ENCODE peak calls at places on chromosomes 13 and 19, in six cellular contexts. R is K562, N is upper lobe of left lung, P is HCT116, F is HepG2, A is GM12878. H is an unnamed sample.

GRCh38 chr19:31960474-31960873 is 384.9 kb upstream of the ZNF507 start:
- ATAC-seq in N (no peak), A (no peak), F (peak), P (no peak), R (no peak), H (no peak)

GRCh38 chr19:29467824-29468401 is 57.9 kb upstream of the VSTM2B start:
- ATAC-seq in P (peak), F (peak), R (peak), A (peak), N (no peak), H (no peak)

GRCh38 chr13:97574926-97575325 is 141.0 kb downstream of the RAP2A start:
- ATAC-seq in N (peak), R (peak), F (peak), P (peak), A (peak), H (no peak)

GRCh38 chr13:97255515-97255999 is 33.4 kb downstream of the MBNL2 start:
- ATAC-seq in P (no peak), A (no peak), N (no peak), R (peak), F (no peak), H (no peak)

GRCh38 chr19:46925548-46925950 is 64.8 kb downstream of the ARHGAP35 start:
- ATAC-seq in N (no peak), R (no peak), F (peak), P (peak), A (no peak), H (no peak)

GRCh38 chr13:85286081-85286480 is 513.1 kb downstream of the SLITRK6 start:
- ATAC-seq in N (no peak), P (no peak), R (no peak), F (no peak), A (no peak), H (no peak)

GRCh38 chr13:80070024-80070703 is 270.8 kb downstream of the SPRY2 start:
- ATAC-seq in F (no peak), R (no peak), P (no peak), A (no peak), N (no peak), H (no peak)

GRCh38 chr19:15315101-15315500 is 17.2 kb downstream of the BRD4 start:
- ATAC-seq in R (no peak), A (no peak), F (no peak), P (no peak), N (no peak), H (no peak)

GRCh38 chr13:43087960-43088580 is 64.7 kb downstream of the DNAJC15 start:
- ATAC-seq in R (no peak), F (no peak), P (no peak), N (no peak), A (peak), H (peak)

DNA sequence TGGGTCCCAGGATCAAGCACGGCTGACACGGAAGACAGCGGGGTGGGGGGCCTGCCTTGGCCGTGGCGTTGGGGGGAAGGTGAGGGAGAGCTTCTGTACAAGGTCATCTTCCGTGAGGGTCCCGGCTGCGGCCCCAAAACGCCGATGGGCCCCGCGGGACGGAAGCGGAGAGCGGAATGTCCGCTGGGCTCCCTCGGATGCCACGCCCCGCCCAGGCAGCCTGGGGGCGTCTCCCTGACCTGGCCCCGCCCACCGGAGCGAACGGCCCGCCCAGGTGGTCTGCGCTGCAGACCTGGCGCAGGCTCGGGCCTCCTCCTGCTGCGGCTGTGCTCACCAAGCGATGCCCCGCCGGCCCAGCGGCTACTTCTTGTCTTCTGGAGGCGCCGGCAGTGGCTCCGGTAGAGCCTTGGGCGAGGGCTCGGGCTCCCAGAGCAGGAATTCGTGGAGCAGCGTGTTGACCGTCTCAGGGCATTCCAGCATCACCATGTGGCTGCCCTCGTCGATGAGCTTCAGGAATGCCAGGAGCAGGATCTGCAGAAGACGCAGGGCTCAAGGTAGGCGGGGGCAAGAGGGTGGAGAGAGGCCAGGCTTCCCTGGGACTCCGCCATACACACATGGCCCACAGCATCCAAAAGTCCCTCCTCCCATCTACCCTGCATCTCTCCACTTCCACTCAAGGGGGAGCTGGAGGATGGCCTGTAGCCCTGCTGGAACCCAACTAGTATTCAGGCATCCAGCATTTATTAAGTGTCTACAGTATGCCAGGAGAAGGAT is 10.7 kb downstream of the ABHD8 start:
- ATAC-seq in R (peak), N (peak), F (peak), A (peak), P (peak), H (peak)
- TF ChIP-seq POLR2A in R (peak), N (no peak), F (no peak), A (peak), P (peak), H (no peak)

DNA sequence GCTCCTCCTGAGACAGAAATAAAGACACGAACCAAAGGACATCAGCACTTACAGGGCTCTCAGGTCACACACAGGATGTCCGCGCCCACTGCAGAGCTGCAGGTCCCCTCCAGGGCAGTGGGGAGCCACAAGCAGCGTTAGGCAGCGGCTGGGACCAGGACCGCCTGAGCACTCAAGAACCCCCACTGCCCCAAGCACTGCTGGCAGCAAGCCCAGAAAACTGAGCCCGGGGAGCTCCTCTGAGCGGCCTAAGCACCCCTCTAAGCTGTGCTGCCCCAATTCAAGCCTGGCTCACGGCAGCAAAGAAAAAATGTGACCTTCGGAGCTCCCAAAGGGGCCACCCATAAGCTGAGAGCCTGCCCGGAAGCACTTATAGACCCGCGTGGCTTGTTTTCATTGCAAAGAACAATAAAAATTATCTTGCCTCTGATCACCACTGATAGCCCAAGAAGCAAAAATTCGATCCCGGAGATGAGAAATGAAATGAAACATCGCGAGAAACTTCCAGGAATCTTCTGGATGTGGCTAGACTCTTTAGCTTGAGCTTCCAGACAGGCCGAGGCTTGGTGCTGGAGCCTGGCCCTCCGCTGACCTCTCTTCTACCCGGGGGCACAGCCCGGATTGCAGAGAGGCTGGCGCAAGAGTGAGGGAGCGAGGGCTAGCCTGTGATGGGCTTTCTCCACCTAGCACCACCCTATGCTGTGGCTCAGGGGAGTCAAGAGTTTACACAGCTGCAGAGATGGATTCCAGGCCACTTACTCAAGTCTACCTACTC is 6.3 kb downstream of the DPP9 start:
- ATAC-seq in P (no peak), F (peak), R (no peak), N (peak), A (no peak), H (no peak)
- TF ChIP-seq POLR2AphosphoS5 in P (no peak), F (no peak), R (no peak), N (peak), A (no peak), H (no peak)

DNA sequence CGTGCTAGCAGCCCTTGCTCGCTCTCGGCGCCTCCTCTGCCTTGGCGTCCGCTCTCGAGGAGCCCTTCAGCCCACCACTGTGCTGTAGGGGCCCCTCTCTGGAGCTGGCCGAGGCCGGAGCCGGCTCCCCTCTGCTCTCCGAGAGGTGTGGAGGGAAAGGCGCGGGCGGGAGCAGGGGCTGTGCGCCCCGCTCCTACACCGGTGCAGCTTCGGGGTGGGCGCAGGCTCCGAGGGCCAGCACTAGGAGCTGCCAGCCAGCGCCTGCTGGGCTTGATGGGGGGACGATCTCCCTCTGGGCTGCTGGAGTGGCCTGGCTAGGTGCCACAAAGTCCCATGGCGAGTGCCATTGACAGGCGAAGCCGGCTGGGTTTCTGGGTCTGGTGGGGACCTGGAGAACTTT is 365.5 kb downstream of the SLITRK1 start:
- ATAC-seq in A (no peak), P (no peak), N (peak), R (no peak), F (no peak), H (no peak)
- TF ChIP-seq POLR2A in A (no peak), P (no peak), N (no peak), R (no peak), F (no peak), H (no peak)

DNA sequence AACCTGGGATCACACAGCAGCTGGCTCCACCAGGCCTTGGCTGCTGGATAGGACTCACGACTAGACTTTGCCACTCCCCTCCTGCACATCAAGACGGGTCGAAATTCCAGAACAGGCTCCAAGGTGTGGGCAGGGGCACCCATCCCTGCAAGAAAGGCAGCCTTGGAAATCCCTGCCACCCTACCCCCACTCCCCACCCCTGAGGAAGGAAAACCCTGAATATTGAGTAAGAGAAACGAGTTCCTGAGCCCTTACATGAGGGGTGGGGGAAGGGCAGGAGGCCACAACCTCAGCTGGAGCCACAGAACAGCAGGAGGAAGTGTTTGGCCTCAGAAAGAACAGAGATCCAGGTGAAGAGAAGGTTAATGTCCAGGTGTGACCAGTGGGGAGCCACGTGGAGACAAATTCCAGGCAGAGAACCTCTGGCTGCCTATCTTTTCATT is 20.1 kb downstream of the DEDD2 start:
- ATAC-seq in A (no peak), F (no peak), P (no peak), N (no peak), R (no peak), H (no peak)
- TF ChIP-seq POLR2AphosphoS5 in A (no peak), F (no peak), P (no peak), N (no peak), R (no peak), H (no peak)

GRCh38 chr19:9528757-9529336 is 9.6 kb downstream of the ZNF426 start:
- ATAC-seq in P (no peak), F (no peak), N (no peak), R (no peak), A (no peak), H (no peak)
- TF ChIP-seq POLR2A in P (no peak), F (no peak), N (no peak), R (no peak), A (no peak), H (no peak)

GRCh38 chr13:113307491-113307890 is 10.5 kb downstream of the LAMP1 start:
- ATAC-seq in R (no peak), A (no peak), F (no peak), P (no peak), N (no peak), H (no peak)

GRCh38 chr13:113302940-113303339 is 5.9 kb downstream of the LAMP1 start:
- ATAC-seq in F (no peak), P (no peak), N (no peak), A (no peak), R (no peak), H (no peak)

GRCh38 chr13:113305208-113305607 is 8.2 kb downstream of the LAMP1 start:
- ATAC-seq in R (no peak), F (no peak), P (no peak), N (no peak), A (peak), H (no peak)

GRCh38 chr13:113299951-113300350 is 2.9 kb downstream of the LAMP1 start:
- ATAC-seq in N (no peak), A (peak), R (no peak), F (peak), P (no peak), H (no peak)

DNA sequence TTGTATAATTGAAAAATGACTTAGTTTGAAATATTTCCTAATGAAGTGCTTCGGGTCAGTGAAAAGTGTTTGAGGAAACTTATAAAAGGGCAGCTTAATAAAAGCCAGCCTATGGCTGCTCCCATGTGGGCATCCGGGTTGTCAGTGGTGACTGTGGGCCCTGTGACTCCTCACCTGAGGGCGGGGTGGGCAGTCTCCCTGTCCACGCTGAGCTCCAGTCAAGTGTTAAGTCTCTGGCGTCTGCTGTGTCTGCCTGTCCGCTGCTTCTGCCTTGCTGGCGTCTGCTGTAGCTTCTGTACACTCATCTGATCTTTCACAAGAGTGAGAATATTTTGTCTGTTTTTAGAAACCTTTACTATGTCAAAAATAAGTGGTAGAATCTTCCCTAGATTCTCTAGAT is 7.1 kb downstream of the LAMP1 start:
- ATAC-seq in P (no peak), F (no peak), A (no peak), N (no peak), R (no peak), H (no peak)
- TF ChIP-seq POLR2AphosphoS5 in P (no peak), F (no peak), A (no peak), N (no peak), R (no peak), H (no peak)

DNA sequence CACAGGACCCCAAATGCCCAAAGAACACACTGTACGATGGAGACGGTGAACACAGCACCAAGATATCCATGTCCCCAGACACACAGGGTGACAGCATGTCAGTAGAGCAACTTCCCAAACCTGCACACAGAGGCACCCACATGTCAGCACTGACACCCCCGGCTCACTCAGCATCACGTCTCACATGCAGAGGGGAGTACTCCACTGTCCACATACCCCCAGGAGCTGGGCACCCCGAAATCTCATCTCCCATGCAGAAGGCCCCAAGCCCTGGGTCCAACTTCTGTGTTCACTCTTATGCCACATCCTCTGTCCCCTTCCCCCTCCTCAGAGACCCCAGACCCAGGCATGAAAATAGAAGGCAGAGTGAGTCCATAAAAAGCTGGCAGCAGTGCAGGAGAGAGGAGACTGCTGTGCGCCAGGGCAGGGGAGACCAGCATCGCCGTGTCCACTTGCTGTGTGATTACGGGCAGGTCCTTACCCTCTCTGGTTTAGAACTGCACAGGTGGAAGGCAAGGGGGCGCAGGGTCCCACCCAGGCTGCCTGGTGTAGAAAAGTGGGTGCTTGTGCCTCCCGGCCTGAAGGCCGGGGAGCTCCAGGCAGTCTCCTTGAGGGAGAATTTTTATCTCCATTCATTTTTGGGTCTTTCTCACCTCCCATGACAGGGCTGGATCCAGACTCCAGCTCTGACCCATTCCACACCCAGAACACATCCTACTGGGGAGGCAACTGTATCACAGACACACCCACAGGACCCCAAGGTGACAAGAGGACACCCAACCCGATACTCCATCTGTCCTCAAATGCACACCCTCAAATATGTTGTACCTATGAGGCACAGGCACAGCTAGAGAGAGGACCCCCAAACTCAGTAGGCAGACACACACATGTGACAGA is 17.0 kb downstream of the ERFL start:
- ATAC-seq in P (no peak), A (no peak), R (no peak), N (no peak), F (no peak), H (no peak)
- TF ChIP-seq POLR2A in P (no peak), A (peak), R (no peak), N (no peak), F (no peak), H (no peak)

GRCh38 chr19:10114651-10115391 is 3.3 kb downstream of the P2RY11 start:
- ATAC-seq in R (peak), N (no peak), A (no peak), F (peak), P (peak), H (no peak)

GRCh38 chr19:10116866-10117616 is 2.7 kb downstream of the EIF3G start:
- ATAC-seq in P (no peak), A (no peak), R (no peak), F (no peak), N (no peak), H (no peak)

GRCh38 chr19:10115392-10116084 is 4.0 kb downstream of the P2RY11 start:
- ATAC-seq in P (no peak), A (no peak), R (no peak), F (peak), N (no peak), H (no peak)

GRCh38 chr19:10113964-10114650 is 2.6 kb downstream of the P2RY11 start:
- ATAC-seq in R (peak), P (peak), N (no peak), A (no peak), F (peak), H (peak)

DNA sequence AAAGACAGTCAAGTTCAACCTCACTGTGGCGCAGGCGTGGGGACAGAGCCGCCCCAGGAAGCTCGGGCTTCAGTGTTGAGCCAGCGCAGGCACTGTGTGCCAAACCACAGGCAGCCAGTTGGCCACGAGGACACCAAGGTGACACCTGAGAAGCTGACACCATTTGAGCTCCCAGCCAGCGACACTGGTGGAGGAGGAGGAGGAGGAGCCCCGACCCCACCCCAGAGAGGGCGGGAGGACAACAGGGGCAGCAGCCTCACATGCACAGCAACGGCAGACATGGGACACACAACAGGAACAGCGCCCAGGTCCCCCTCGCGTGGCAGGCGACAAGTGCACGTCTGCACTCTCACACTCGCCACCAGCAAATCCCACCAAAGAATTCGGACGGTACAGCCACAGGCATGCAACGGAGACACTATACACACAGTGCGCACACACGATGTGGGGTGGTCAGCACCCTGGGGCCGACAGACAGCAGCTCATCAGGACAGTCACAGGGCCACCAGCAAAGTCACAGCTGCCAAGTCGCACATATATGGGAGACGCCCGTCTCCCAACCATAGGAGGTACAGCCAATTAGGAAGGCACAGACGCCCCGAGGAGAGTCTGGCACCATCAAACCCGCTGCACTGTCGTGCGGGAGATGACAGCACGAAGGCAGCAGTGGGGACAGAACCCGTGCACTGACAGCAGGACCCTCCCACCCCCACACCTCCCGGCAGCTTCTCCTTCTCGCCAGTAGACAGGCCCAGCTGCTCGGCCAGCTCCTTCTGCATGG is 3.4 kb downstream of the EIF3G start:
- ATAC-seq in P (no peak), A (no peak), N (no peak), R (no peak), F (no peak), H (no peak)
- TF ChIP-seq POLR2AphosphoS5 in P (no peak), A (peak), N (no peak), R (no peak), F (no peak), H (no peak)